ENCODE peak calls at places on chromosomes 11 and 22, in ten cellular contexts. One of them, this sample, is unnamed.

GRCh38 chr22:49789289-49790141 is 38.2 kb downstream of the BRD1 start:
- DNase-seq in endothelial cell: peak; percentile 33
- DNase-seq in A549: no peak
- DNase-seq in ovary: peak; percentile 48
- DNase-seq in natural killer cell: no peak
- DNase-seq in tibial nerve: peak; percentile 42
- DNase-seq in fibroblast of lung: no peak
- DNase-seq in WTC11: no peak
- DNase-seq in astrocyte: no peak
- DNase-seq in AG09309: no peak
- DNase-seq in this sample: no peak

GRCh38 chr22:45534339-45535192 is 31.9 kb downstream of the FBLN1 start:
- DNase-seq in endothelial cell: no peak
- DNase-seq in A549: no peak
- DNase-seq in ovary: peak; percentile 72
- DNase-seq in natural killer cell: no peak
- DNase-seq in tibial nerve: no peak
- DNase-seq in fibroblast of lung: peak; percentile 60
- DNase-seq in WTC11: no peak
- DNase-seq in astrocyte: peak; percentile 55
- DNase-seq in AG09309: no peak
- DNase-seq in this sample: no peak

GRCh38 chr22:19774628-19775027 is 14.1 kb downstream of the TBX1 start:
- DNase-seq in endothelial cell: no peak
- DNase-seq in A549: no peak
- DNase-seq in ovary: no peak
- DNase-seq in natural killer cell: no peak
- DNase-seq in tibial nerve: no peak
- DNase-seq in fibroblast of lung: no peak
- DNase-seq in WTC11: peak; percentile 1
- DNase-seq in astrocyte: no peak
- DNase-seq in AG09309: no peak
- DNase-seq in this sample: no peak

GRCh38 chr11:81112718-81113117 is 1620.9 kb downstream of the FAM181B start:
- DNase-seq in endothelial cell: no peak
- DNase-seq in A549: no peak
- DNase-seq in ovary: no peak
- DNase-seq in natural killer cell: no peak
- DNase-seq in tibial nerve: no peak
- DNase-seq in fibroblast of lung: no peak
- DNase-seq in WTC11: no peak
- DNase-seq in astrocyte: no peak
- DNase-seq in AG09309: no peak
- DNase-seq in this sample: no peak

GRCh38 chr11:76397383-76397782 is 16.3 kb downstream of the GVQW3 start:
- DNase-seq in endothelial cell: no peak
- DNase-seq in A549: no peak
- DNase-seq in ovary: no peak
- DNase-seq in natural killer cell: no peak
- DNase-seq in tibial nerve: no peak
- DNase-seq in fibroblast of lung: no peak
- DNase-seq in WTC11: no peak
- DNase-seq in astrocyte: no peak
- DNase-seq in AG09309: no peak
- DNase-seq in this sample: no peak

GRCh38 chr11:119903389-119903788 is 174.4 kb upstream of the NECTIN1 start:
- DNase-seq in endothelial cell: no peak
- DNase-seq in A549: no peak
- DNase-seq in ovary: no peak
- DNase-seq in natural killer cell: no peak
- DNase-seq in tibial nerve: no peak
- DNase-seq in fibroblast of lung: no peak
- DNase-seq in WTC11: no peak
- DNase-seq in astrocyte: no peak
- DNase-seq in AG09309: no peak
- DNase-seq in this sample: no peak

GRCh38 chr11:13959001-13959400 is 3.5 kb upstream of the SPON1 start:
- DNase-seq in endothelial cell: no peak
- DNase-seq in A549: no peak
- DNase-seq in ovary: no peak
- DNase-seq in natural killer cell: no peak
- DNase-seq in tibial nerve: no peak
- DNase-seq in fibroblast of lung: no peak
- DNase-seq in WTC11: no peak
- DNase-seq in astrocyte: no peak
- DNase-seq in AG09309: no peak
- DNase-seq in this sample: no peak

GRCh38 chr11:81192516-81192915 is 1541.1 kb downstream of the FAM181B start:
- DNase-seq in endothelial cell: no peak
- DNase-seq in A549: no peak
- DNase-seq in ovary: no peak
- DNase-seq in natural killer cell: no peak
- DNase-seq in tibial nerve: no peak
- DNase-seq in fibroblast of lung: no peak
- DNase-seq in WTC11: no peak
- DNase-seq in astrocyte: no peak
- DNase-seq in AG09309: no peak
- DNase-seq in this sample: no peak

GRCh38 chr22:19759459-19759993 is 1.1 kb upstream of the TBX1 start:
- DNase-seq in endothelial cell: no peak
- DNase-seq in A549: no peak
- DNase-seq in ovary: no peak
- DNase-seq in natural killer cell: no peak
- DNase-seq in tibial nerve: no peak
- DNase-seq in fibroblast of lung: no peak
- DNase-seq in WTC11: peak; percentile 52
- DNase-seq in astrocyte: no peak
- DNase-seq in AG09309: no peak
- DNase-seq in this sample: no peak

GRCh38 chr22:38031491-38031890 is 25.7 kb upstream of the PICK1 start:
- DNase-seq in endothelial cell: no peak
- DNase-seq in A549: no peak
- DNase-seq in ovary: no peak
- DNase-seq in natural killer cell: no peak
- DNase-seq in tibial nerve: no peak
- DNase-seq in fibroblast of lung: no peak
- DNase-seq in WTC11: no peak
- DNase-seq in astrocyte: no peak
- DNase-seq in AG09309: no peak
- DNase-seq in this sample: no peak

GRCh38 chr11:74085542-74085892 is 76.6 kb upstream of the UCP3 start:
- DNase-seq in endothelial cell: no peak
- DNase-seq in A549: no peak
- DNase-seq in ovary: no peak
- DNase-seq in natural killer cell: no peak
- DNase-seq in tibial nerve: peak; percentile 33
- DNase-seq in fibroblast of lung: peak; percentile 54
- DNase-seq in WTC11: no peak
- DNase-seq in astrocyte: peak; percentile 35
- DNase-seq in AG09309: no peak
- DNase-seq in this sample: peak; percentile 45

GRCh38 chr11:17479284-17480214 is 2.9 kb upstream of the ABCC8 start:
- DNase-seq in endothelial cell: peak; percentile 65
- DNase-seq in A549: peak; percentile 24
- DNase-seq in ovary: no peak
- DNase-seq in natural killer cell: no peak
- DNase-seq in tibial nerve: no peak
- DNase-seq in fibroblast of lung: peak; percentile 26
- DNase-seq in WTC11: peak; percentile 74
- DNase-seq in astrocyte: peak; percentile 19
- DNase-seq in AG09309: no peak
- DNase-seq in this sample: no peak

GRCh38 chr22:23772315-23773246 is at the start of gene MMP11:
- DNase-seq in endothelial cell: peak; percentile 52
- DNase-seq in A549: no peak
- DNase-seq in ovary: peak; percentile 67
- DNase-seq in natural killer cell: peak; percentile 38
- DNase-seq in tibial nerve: peak; percentile 49
- DNase-seq in fibroblast of lung: peak; percentile 37
- DNase-seq in WTC11: peak; percentile 70
- DNase-seq in astrocyte: no peak
- DNase-seq in AG09309: no peak
- DNase-seq in this sample: no peak

GRCh38 chr11:40139507-40139906 is 1319.9 kb downstream of the LRRC4C start:
- DNase-seq in endothelial cell: no peak
- DNase-seq in A549: no peak
- DNase-seq in ovary: no peak
- DNase-seq in natural killer cell: no peak
- DNase-seq in tibial nerve: no peak
- DNase-seq in fibroblast of lung: no peak
- DNase-seq in WTC11: no peak
- DNase-seq in astrocyte: no peak
- DNase-seq in AG09309: no peak
- DNase-seq in this sample: no peak

GRCh38 chr11:67310246-67311050 is 7.1 kb downstream of the SSH3 start:
- DNase-seq in endothelial cell: no peak
- DNase-seq in A549: no peak
- DNase-seq in ovary: no peak
- DNase-seq in natural killer cell: no peak
- DNase-seq in tibial nerve: no peak
- DNase-seq in fibroblast of lung: no peak
- DNase-seq in WTC11: no peak
- DNase-seq in astrocyte: no peak
- DNase-seq in AG09309: no peak
- DNase-seq in this sample: no peak

GRCh38 chr11:67311051-67311555 is 7.8 kb downstream of the SSH3 start:
- DNase-seq in endothelial cell: no peak
- DNase-seq in A549: no peak
- DNase-seq in ovary: no peak
- DNase-seq in natural killer cell: no peak
- DNase-seq in tibial nerve: no peak
- DNase-seq in fibroblast of lung: no peak
- DNase-seq in WTC11: no peak
- DNase-seq in astrocyte: no peak
- DNase-seq in AG09309: no peak
- DNase-seq in this sample: no peak

GRCh38 chr11:67312187-67313021 is 9.1 kb downstream of the SSH3 start:
- DNase-seq in endothelial cell: no peak
- DNase-seq in A549: peak; percentile 57
- DNase-seq in ovary: no peak
- DNase-seq in natural killer cell: no peak
- DNase-seq in tibial nerve: no peak
- DNase-seq in fibroblast of lung: no peak
- DNase-seq in WTC11: no peak
- DNase-seq in astrocyte: no peak
- DNase-seq in AG09309: no peak
- DNase-seq in this sample: no peak

GRCh38 chr11:67313125-67313890 is 10.0 kb downstream of the SSH3 start:
- DNase-seq in endothelial cell: no peak
- DNase-seq in A549: no peak
- DNase-seq in ovary: no peak
- DNase-seq in natural killer cell: no peak
- DNase-seq in tibial nerve: no peak
- DNase-seq in fibroblast of lung: no peak
- DNase-seq in WTC11: no peak
- DNase-seq in astrocyte: no peak
- DNase-seq in AG09309: no peak
- DNase-seq in this sample: no peak

DNA sequence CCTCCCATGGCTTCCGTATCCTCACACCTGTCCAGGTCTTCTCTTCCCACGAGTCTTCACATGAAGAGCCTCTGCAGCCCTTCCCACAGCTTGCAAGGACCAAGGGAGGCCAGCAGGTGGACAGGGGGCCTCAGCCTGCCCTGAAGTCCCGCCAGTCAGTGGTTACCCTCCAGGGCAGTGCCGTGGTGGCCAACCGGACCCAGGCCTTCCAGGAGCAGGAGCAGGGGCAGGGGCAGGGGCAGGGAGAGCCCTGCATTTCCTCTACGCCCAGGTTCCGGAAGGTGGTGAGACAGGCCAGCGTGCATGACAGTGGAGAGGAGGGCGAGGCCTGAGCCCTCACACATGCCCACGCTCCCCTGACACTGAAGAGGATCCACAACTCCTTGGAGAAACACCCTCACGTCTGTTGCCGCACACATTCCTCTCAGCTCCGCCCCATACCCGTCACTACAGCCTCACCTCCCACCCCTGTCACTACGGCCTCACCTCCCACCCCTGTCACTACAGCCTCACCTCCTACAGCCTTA is 8.3 kb downstream of the SSH3 start:
- DNase-seq in endothelial cell: no peak
- DNase-seq in A549: no peak
- DNase-seq in ovary: no peak
- DNase-seq in natural killer cell: no peak
- DNase-seq in tibial nerve: no peak
- DNase-seq in fibroblast of lung: no peak
- DNase-seq in WTC11: no peak
- DNase-seq in astrocyte: no peak
- DNase-seq in AG09309: no peak
- DNase-seq in this sample: no peak
- TF ChIP-seq CTCF in endothelial cell: no peak
- TF ChIP-seq CTCF in A549: no peak
- TF ChIP-seq CTCF in ovary: no peak
- TF ChIP-seq CTCF in natural killer cell: no peak
- TF ChIP-seq CTCF in tibial nerve: no peak
- TF ChIP-seq CTCF in fibroblast of lung: no peak
- TF ChIP-seq CTCF in WTC11: no peak
- TF ChIP-seq CTCF in astrocyte: no peak
- TF ChIP-seq CTCF in AG09309: no peak
- TF ChIP-seq CTCF in this sample: no peak

GRCh38 chr11:58742981-58743880 is 11.5 kb upstream of the GLYAT start:
- DNase-seq in endothelial cell: no peak
- DNase-seq in A549: peak; percentile 8
- DNase-seq in ovary: no peak
- DNase-seq in natural killer cell: no peak
- DNase-seq in tibial nerve: no peak
- DNase-seq in fibroblast of lung: no peak
- DNase-seq in WTC11: no peak
- DNase-seq in astrocyte: no peak
- DNase-seq in AG09309: no peak
- DNase-seq in this sample: no peak
- TF ChIP-seq CTCF in endothelial cell: no peak
- TF ChIP-seq CTCF in A549: no peak
- TF ChIP-seq CTCF in ovary: no peak
- TF ChIP-seq CTCF in natural killer cell: no peak
- TF ChIP-seq CTCF in tibial nerve: no peak
- TF ChIP-seq CTCF in fibroblast of lung: no peak
- TF ChIP-seq CTCF in WTC11: peak; percentile 39
- TF ChIP-seq CTCF in astrocyte: no peak
- TF ChIP-seq CTCF in AG09309: peak; percentile 6
- TF ChIP-seq CTCF in this sample: no peak

GRCh38 chr11:101003468-101003867 is 126.1 kb downstream of the PGR start:
- DNase-seq in endothelial cell: no peak
- DNase-seq in A549: peak; percentile 11
- DNase-seq in ovary: no peak
- DNase-seq in natural killer cell: no peak
- DNase-seq in tibial nerve: no peak
- DNase-seq in fibroblast of lung: no peak
- DNase-seq in WTC11: no peak
- DNase-seq in astrocyte: no peak
- DNase-seq in AG09309: no peak
- DNase-seq in this sample: no peak
- TF ChIP-seq CTCF in endothelial cell: no peak
- TF ChIP-seq CTCF in A549: no peak
- TF ChIP-seq CTCF in ovary: no peak
- TF ChIP-seq CTCF in natural killer cell: no peak
- TF ChIP-seq CTCF in tibial nerve: no peak
- TF ChIP-seq CTCF in fibroblast of lung: no peak
- TF ChIP-seq CTCF in WTC11: no peak
- TF ChIP-seq CTCF in astrocyte: no peak
- TF ChIP-seq CTCF in AG09309: peak; percentile 16
- TF ChIP-seq CTCF in this sample: no peak

GRCh38 chr11:61579398-61580291 is 1.2 kb downstream of the SYT7 start:
- DNase-seq in endothelial cell: no peak
- DNase-seq in A549: no peak
- DNase-seq in ovary: no peak
- DNase-seq in natural killer cell: no peak
- DNase-seq in tibial nerve: no peak
- DNase-seq in fibroblast of lung: no peak
- DNase-seq in WTC11: no peak
- DNase-seq in astrocyte: no peak
- DNase-seq in AG09309: no peak
- DNase-seq in this sample: no peak
- TF ChIP-seq CTCF in endothelial cell: no peak
- TF ChIP-seq CTCF in A549: no peak
- TF ChIP-seq CTCF in ovary: no peak
- TF ChIP-seq CTCF in natural killer cell: no peak
- TF ChIP-seq CTCF in tibial nerve: no peak
- TF ChIP-seq CTCF in fibroblast of lung: peak; percentile 18
- TF ChIP-seq CTCF in WTC11: no peak
- TF ChIP-seq CTCF in astrocyte: no peak
- TF ChIP-seq CTCF in AG09309: no peak
- TF ChIP-seq CTCF in this sample: no peak

This sample was measured in CD14-positive monocyte.